ENCODE peak calls at places on chromosomes 11 and 22, in nine cellular contexts. A is naive thymus-derived CD4-positive, alpha-beta T cell; M is foreskin keratinocyte; I is GM23248; W is RWPE1; V is AG08396; Q is activated CD4-positive, alpha-beta T cell treated with anti-CD3 and anti-CD28 coated beads, Interleukin-2, amount 10 ng/mL, durations not matched to agents 7 days and 5 days; N is left ventricle myocardium superior; D is stimulated activated naive CD8-positive, alpha-beta T cell treated with anti-CD3 and anti-CD28 coated beads, Interleukin-15, amount 100 ng/mL, for 72 hours. H is an unnamed sample.

GRCh38 chr22:50604256-50604580 is 3.6 kb downstream of the MAPK8IP2 start:
- DNase-seq in A (no peak), M (no peak), I (no peak), W (no peak), V (no peak), Q (no peak), N (no peak), D (no peak), H (no peak)

GRCh38 chr11:63614136-63614664 is at the start of gene PLAAT3:
- DNase-seq in A (peak), M (no peak), I (peak), W (no peak), V (peak), Q (peak), N (peak), D (peak), H (no peak)

GRCh38 chr11:117010808-117011540 is 87.3 kb downstream of the SIK3 start:
- DNase-seq in A (no peak), M (peak), I (peak), W (peak), V (peak), Q (no peak), N (no peak), D (no peak), H (no peak)

GRCh38 chr11:76919887-76920746 is 59.4 kb downstream of the ACER3 start:
- DNase-seq in A (peak), M (peak), I (peak), W (peak), V (peak), Q (peak), N (peak), D (peak), H (peak)

GRCh38 chr11:79461144-79461543 is 20.3 kb upstream of the TENM4 start:
- DNase-seq in A (no peak), M (peak), I (peak), W (peak), V (peak), Q (no peak), N (no peak), D (no peak), H (peak)

GRCh38 chr11:13143486-13144297 is 133.9 kb upstream of the BMAL1 start:
- DNase-seq in A (no peak), M (no peak), I (peak), W (no peak), V (no peak), Q (no peak), N (no peak), D (no peak), H (no peak)

GRCh38 chr22:33921576-33922181 is 1.4 kb upstream of the LARGE1 start:
- DNase-seq in A (no peak), M (peak), I (peak), W (no peak), V (peak), Q (no peak), N (peak), D (peak), H (no peak)

GRCh38 chr11:96113100-96113710 is 189.3 kb upstream of the MTMR2 start:
- DNase-seq in A (no peak), M (no peak), I (peak), W (no peak), V (peak), Q (no peak), N (no peak), D (no peak), H (peak)

GRCh38 chr11:1778141-1778911 is 14.6 kb upstream of the CTSD start:
- DNase-seq in A (no peak), M (no peak), I (no peak), W (no peak), V (no peak), Q (no peak), N (no peak), D (no peak), H (no peak)

GRCh38 chr11:86240164-86240563 is 4.4 kb upstream of the EED start:
- DNase-seq in A (no peak), M (no peak), I (no peak), W (no peak), V (no peak), Q (no peak), N (no peak), D (no peak), H (no peak)

GRCh38 chr11:27864046-27865025 is 164.1 kb upstream of the BDNF start:
- DNase-seq in A (no peak), M (no peak), I (no peak), W (no peak), V (no peak), Q (no peak), N (no peak), D (no peak), H (no peak)

GRCh38 chr11:9936754-9937153 is 272.9 kb downstream of the SWAP70 start:
- DNase-seq in A (no peak), M (no peak), I (peak), W (no peak), V (no peak), Q (no peak), N (no peak), D (no peak), H (no peak)

GRCh38 chr11:8040261-8040920 is 40.6 kb upstream of the TUB start:
- DNase-seq in A (no peak), M (no peak), I (no peak), W (no peak), V (no peak), Q (no peak), N (no peak), D (no peak), H (no peak)

GRCh38 chr22:22403306-22403705 is 105.2 kb downstream of the ZNF280B start:
- DNase-seq in A (no peak), M (no peak), I (no peak), W (no peak), V (no peak), Q (no peak), N (no peak), D (no peak), H (no peak)

GRCh38 chr22:46098525-46099475 is 51.5 kb upstream of the PPARA start:
- DNase-seq in A (no peak), M (no peak), I (no peak), W (no peak), V (no peak), Q (no peak), N (no peak), D (no peak), H (no peak)

GRCh38 chr11:73866095-73866579 is 10.5 kb downstream of the COA4 start:
- DNase-seq in A (no peak), M (no peak), I (peak), W (no peak), V (peak), Q (no peak), N (peak), D (no peak), H (no peak)

GRCh38 chr22:38317995-38318715 is 922 bp upstream of the CSNK1E start:
- DNase-seq in A (no peak), M (peak), I (peak), W (peak), V (peak), Q (no peak), N (peak), D (no peak), H (peak)

GRCh38 chr11:14642873-14643696 is 519 bp upstream of the PDE3B start:
- DNase-seq in A (no peak), M (no peak), I (no peak), W (no peak), V (peak), Q (peak), N (no peak), D (no peak), H (no peak)

GRCh38 chr11:78576549-78577097 is 2.0 kb upstream of the NARS2 start:
- DNase-seq in A (no peak), M (no peak), I (no peak), W (no peak), V (no peak), Q (no peak), N (no peak), D (no peak), H (no peak)

GRCh38 chr11:112366777-112367176 is 106.1 kb upstream of the PLET1 start:
- DNase-seq in A (no peak), M (peak), I (peak), W (no peak), V (peak), Q (no peak), N (no peak), D (no peak), H (no peak)

GRCh38 chr11:17930544-17931144 is 82.2 kb downstream of the SERGEF start:
- DNase-seq in A (no peak), M (no peak), I (no peak), W (no peak), V (no peak), Q (no peak), N (no peak), D (no peak), H (no peak)

GRCh38 chr11:65180877-65181568 is 705 bp upstream of the CAPN1 start:
- DNase-seq in A (peak), M (peak), I (peak), W (peak), V (peak), Q (peak), N (peak), D (peak), H (peak)

GRCh38 chr11:65565624-65566453 is 4.4 kb upstream of the ZNRD2 start:
- DNase-seq in A (no peak), M (no peak), I (peak), W (no peak), V (no peak), Q (peak), N (no peak), D (no peak), H (no peak)

GRCh38 chr11:13448876-13449275 is 14.1 kb downstream of the BTBD10 start:
- DNase-seq in A (no peak), M (no peak), I (peak), W (no peak), V (no peak), Q (no peak), N (peak), D (no peak), H (no peak)

GRCh38 chr11:132045116-132045515 is 674.7 kb downstream of the NTM start:
- DNase-seq in A (no peak), M (no peak), I (no peak), W (no peak), V (no peak), Q (no peak), N (no peak), D (no peak), H (no peak)

GRCh38 chr22:49663823-49664222 is 163.8 kb downstream of the BRD1 start:
- DNase-seq in A (no peak), M (no peak), I (no peak), W (no peak), V (no peak), Q (no peak), N (no peak), D (no peak), H (no peak)

H was measured in COLO829.